ENCODE peak calls at places on chromosomes 16 and 17, in four cellular contexts. A is GM12878, X is HL-60, R is K562. J is an unnamed sample.
A peak's percentile ranks its signal among the peaks of the same experiment; 100 is the strongest.

GRCh38 chr17:8146381-8147140 is 5.6 kb downstream of the PER1 start:
- DNase-seq in A (no peak), X (no peak), R (no peak), J (no peak)

GRCh38 chr17:8189041-8189710 is 804 bp downstream of the BORCS6 start:
- DNase-seq in A (no peak), X (no peak), R (no peak), J (no peak)

GRCh38 chr17:58334661-58335060 is 6.1 kb upstream of the TSPOAP1 start:
- DNase-seq in A (no peak), X (no peak), R (no peak), J (no peak)

GRCh38 chr16:85017603-85018002 is 6.3 kb upstream of the ZDHHC7 start:
- DNase-seq in A (no peak), X (no peak), R (no peak), J (no peak)

GRCh38 chr16:852451-853185 is 52.1 kb upstream of the GNG13 start:
- DNase-seq in A (no peak), X (no peak), R (no peak), J (no peak)

GRCh38 chr17:49290690-49291326 is 60.2 kb upstream of the PHOSPHO1 start:
- DNase-seq in A (no peak), X (no peak), R (peak; percentile 51), J (no peak)

GRCh38 chr17:58513391-58513912 is 986 bp downstream of the MTMR4 start:
- DNase-seq in A (no peak), X (no peak), R (no peak), J (no peak)

GRCh38 chr17:65115721-65116312 is 21.4 kb upstream of the RGS9 start:
- DNase-seq in A (no peak), X (no peak), R (no peak), J (no peak)

GRCh38 chr16:86392751-86393150 is 117.6 kb upstream of the FOXF1 start:
- DNase-seq in A (no peak), X (no peak), R (no peak), J (no peak)

GRCh38 chr17:68993112-68993511 is 37.9 kb upstream of the ABCA8 start:
- DNase-seq in A (no peak), X (no peak), R (no peak), J (no peak)

GRCh38 chr16:56657555-56658430 is at the start of gene MT1F:
- DNase-seq in A (no peak), X (peak; percentile 82), R (peak; percentile 83), J (no peak)

GRCh38 chr16:17396762-17397498 is 73.8 kb downstream of the XYLT1 start:
- DNase-seq in A (no peak), X (no peak), R (no peak), J (no peak)

GRCh38 chr17:4246674-4247073 is 17.1 kb downstream of the ANKFY1 start:
- DNase-seq in A (no peak), X (no peak), R (no peak), J (no peak)

GRCh38 chr17:32007463-32008298 is 498 bp downstream of the LRRC37B start:
- DNase-seq in A (no peak), X (peak; percentile 30), R (peak; percentile 58), J (peak; percentile 29)

GRCh38 chr17:39677072-39677471 is 8.8 kb downstream of the PNMT start:
- DNase-seq in A (no peak), X (no peak), R (no peak), J (no peak)

GRCh38 chr17:65455972-65456343 is 105.5 kb downstream of the AXIN2 start:
- DNase-seq in A (no peak), X (no peak), R (no peak), J (no peak)

GRCh38 chr16:24145927-24146326 is 110.2 kb upstream of the CACNG3 start:
- DNase-seq in A (no peak), X (no peak), R (no peak), J (no peak)

GRCh38 chr17:2279707-2280106 is 23.9 kb downstream of the SMG6 start:
- DNase-seq in A (no peak), X (no peak), R (no peak), J (no peak)

GRCh38 chr17:7280519-7281073 is 922 bp upstream of the SLC2A4 start:
- DNase-seq in A (peak; percentile 40), X (peak; percentile 50), R (peak; percentile 70), J (peak; percentile 85)

GRCh38 chr16:46895399-46896313 is 11.5 kb downstream of the GPT2 start:
- DNase-seq in A (no peak), X (no peak), R (no peak), J (no peak)

GRCh38 chr17:49551221-49552069 is 24.2 kb upstream of the NXPH3 start:
- DNase-seq in A (no peak), X (no peak), R (no peak), J (no peak)

GRCh38 chr16:14436410-14436955 is 193.6 kb downstream of the PARN start:
- DNase-seq in A (no peak), X (no peak), R (no peak), J (no peak)

GRCh38 chr17:1834378-1835149 is 4.8 kb downstream of the RPA1 start:
- DNase-seq in A (peak; percentile 96), X (no peak), R (no peak), J (peak; percentile 52)

GRCh38 chr17:48791128-48792032 is 25.6 kb downstream of the TTLL6 start:
- DNase-seq in A (peak; percentile 57), X (peak; percentile 47), R (peak; percentile 70), J (no peak)

GRCh38 chr16:18832021-18832420 is 30.7 kb upstream of the ARL6IP1 start:
- DNase-seq in A (no peak), X (no peak), R (no peak), J (no peak)

GRCh38 chr16:84807776-84808175 is 12.0 kb upstream of the CRISPLD2 start:
- DNase-seq in A (no peak), X (no peak), R (no peak), J (no peak)

GRCh38 chr17:44775136-44775837 is 16.5 kb downstream of the ADAM11 start:
- DNase-seq in A (peak; percentile 91), X (peak; percentile 96), R (no peak), J (peak; percentile 99)

GRCh38 chr16:77043076-77043475 is 147.9 kb upstream of the MON1B start:
- DNase-seq in A (no peak), X (no peak), R (no peak), J (no peak)

GRCh38 chr16:11188801-11189740 is 66.9 kb downstream of the SOCS1 start:
- DNase-seq in A (no peak), X (no peak), R (no peak), J (no peak)

GRCh38 chr16:56354016-56354415 is 71.3 kb downstream of the AMFR start:
- DNase-seq in A (no peak), X (no peak), R (no peak), J (no peak)

GRCh38 chr16:2467301-2468141 is 3.6 kb upstream of the NTN3 start:
- DNase-seq in A (no peak), X (no peak), R (no peak), J (peak; percentile 66)

GRCh38 chr16:67336646-67337045 is 10.0 kb downstream of the LRRC36 start:
- DNase-seq in A (no peak), X (no peak), R (no peak), J (no peak)
- TF ChIP-seq SPI1 in A (no peak), X (no peak), R (no peak), J (no peak)

DNA sequence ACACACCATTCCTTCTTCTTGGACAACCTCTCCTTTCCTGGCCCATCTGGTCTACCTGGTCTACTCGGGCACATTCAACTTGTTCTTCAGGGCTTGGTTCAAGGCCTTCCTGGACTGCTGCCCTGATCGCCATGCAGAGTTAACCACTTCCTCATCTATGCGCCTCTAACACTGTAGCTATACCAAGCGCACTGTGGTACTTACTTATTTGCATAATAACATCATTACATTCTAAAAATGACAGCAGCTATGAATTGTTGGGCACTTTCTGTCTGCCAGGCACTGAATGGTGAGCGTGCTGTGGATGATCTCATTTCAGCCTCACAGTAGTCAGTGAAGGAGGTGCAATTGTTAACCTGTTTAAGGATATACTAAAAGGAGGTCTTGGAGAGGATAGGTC is 66.9 kb upstream of the SDK2 start:
- DNase-seq in A (peak; percentile 12), X (no peak), R (no peak), J (no peak)
- TF ChIP-seq SPI1 in A (peak; percentile 63), X (peak; percentile 90), R (no peak), J (peak; percentile 61)

DNA sequence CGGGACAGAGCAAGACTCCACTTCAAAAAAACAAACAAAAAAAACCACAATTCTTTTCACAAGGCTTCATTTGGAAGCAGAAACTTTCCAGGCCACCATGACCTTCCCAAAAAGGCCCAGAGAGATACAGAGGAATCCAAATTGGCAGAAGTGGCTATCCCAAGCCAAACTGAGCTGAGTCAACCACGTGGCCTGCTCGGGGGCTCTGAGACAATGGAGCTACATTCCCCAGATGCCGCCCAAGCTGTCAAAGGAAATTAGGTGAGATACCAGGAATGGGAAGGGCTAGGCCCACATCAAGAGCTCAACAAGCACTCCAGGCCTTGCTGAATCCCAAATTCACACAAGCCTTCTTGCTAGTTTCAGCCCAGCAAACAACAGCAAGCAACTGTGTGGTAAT is 5.7 kb upstream of the EXOSC6 start:
- DNase-seq in A (no peak), X (no peak), R (no peak), J (no peak)
- TF ChIP-seq SPI1 in A (no peak), X (no peak), R (no peak), J (no peak)

GRCh38 chr17:79655672-79656290 is 44.9 kb upstream of the RBFOX3 start:
- DNase-seq in A (no peak), X (no peak), R (no peak), J (no peak)
- TF ChIP-seq SPI1 in A (no peak), X (no peak), R (no peak), J (no peak)

DNA sequence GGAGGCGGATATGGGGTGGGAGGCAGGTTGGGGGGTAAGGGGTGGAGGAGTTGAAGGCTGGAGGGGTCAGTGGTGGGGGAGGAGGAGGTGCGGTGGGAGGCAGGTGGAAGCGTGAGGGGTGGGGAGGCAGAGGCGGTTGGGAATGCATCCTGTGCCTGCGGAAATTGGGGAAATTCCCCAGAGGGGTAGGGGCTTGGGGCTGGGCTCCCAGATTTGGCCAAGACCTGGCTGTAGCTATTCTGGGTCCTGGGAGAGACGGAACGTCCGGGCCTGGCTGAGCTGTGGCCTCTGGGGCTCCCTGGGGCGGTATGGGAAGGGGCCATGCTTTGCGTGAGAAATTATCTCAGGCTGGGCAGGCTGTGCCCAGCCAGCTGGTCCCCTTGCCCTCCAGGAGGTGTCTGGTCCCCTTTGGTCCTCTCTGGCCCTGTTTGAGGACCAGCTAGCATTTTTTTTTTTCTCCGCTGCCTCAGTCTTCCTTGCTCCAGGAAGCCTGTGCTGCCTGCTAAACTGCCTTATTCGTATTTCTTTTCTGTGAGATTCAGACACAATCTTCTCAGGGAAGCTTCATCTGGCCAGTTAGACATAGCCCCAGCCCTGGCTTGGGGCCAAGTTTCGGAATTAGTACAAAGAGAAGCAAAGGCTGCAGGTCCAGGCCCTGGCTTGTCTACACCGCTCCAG is 7.3 kb upstream of the TRPV2 start:
- DNase-seq in A (peak; percentile 96), X (no peak), R (no peak), J (peak; percentile 79)
- TF ChIP-seq SPI1 in A (no peak), X (no peak), R (no peak), J (no peak)

GRCh38 chr17:77774182-77774581 is 184.3 kb upstream of the TNRC6C start:
- DNase-seq in A (no peak), X (no peak), R (no peak), J (no peak)
- TF ChIP-seq SPI1 in A (no peak), X (no peak), R (no peak), J (no peak)